ENCODE peak calls at places on chromosomes 6 and 20, in six cellular contexts. V, I, Q, K, J and L are unnamed samples.

GRCh38 chr6:105259912-105260889 is 80.4 kb upstream of the POPDC3 start:
- DNase-seq in V (no peak), I (no peak), Q (no peak), K (no peak), J (peak), L (no peak)

GRCh38 chr6:43845646-43846045 is 75.6 kb downstream of the VEGFA start:
- DNase-seq in V (no peak), I (no peak), Q (no peak), K (no peak), J (no peak), L (no peak)

GRCh38 chr20:9467995-9468394 is 46.4 kb upstream of the LAMP5 start:
- DNase-seq in V (no peak), I (no peak), Q (no peak), K (peak), J (no peak), L (no peak)

GRCh38 chr6:41167173-41167963 is 4.5 kb upstream of the TREM2 start:
- DNase-seq in V (no peak), I (no peak), Q (peak), K (no peak), J (peak), L (no peak)

GRCh38 chr6:109526905-109527628 is 44.0 kb upstream of the ZBTB24 start:
- DNase-seq in V (peak), I (peak), Q (no peak), K (peak), J (peak), L (peak)

GRCh38 chr6:29793796-29794195 is 33.8 kb upstream of the HLA-G start:
- DNase-seq in V (no peak), I (no peak), Q (no peak), K (no peak), J (no peak), L (no peak)

GRCh38 chr20:64119301-64119680 is 11.9 kb upstream of the NPBWR2 start:
- DNase-seq in V (no peak), I (no peak), Q (no peak), K (peak), J (no peak), L (no peak)

GRCh38 chr20:325043-325888 is at the start of gene SOX12:
- DNase-seq in V (peak), I (peak), Q (peak), K (peak), J (peak), L (peak)

GRCh38 chr6:3749991-3750323 is 1.6 kb downstream of the PXDC1 start:
- DNase-seq in V (peak), I (peak), Q (peak), K (no peak), J (peak), L (no peak)

GRCh38 chr6:90217621-90218496 is 78.8 kb downstream of the BACH2 start:
- DNase-seq in V (no peak), I (no peak), Q (no peak), K (no peak), J (no peak), L (no peak)

GRCh38 chr6:159700970-159701369 is 7.9 kb upstream of the SOD2 start:
- DNase-seq in V (no peak), I (no peak), Q (no peak), K (no peak), J (peak), L (no peak)

GRCh38 chr20:57837208-57838035 is 127.6 kb upstream of the PMEPA1 start:
- DNase-seq in V (peak), I (no peak), Q (peak), K (no peak), J (no peak), L (no peak)

GRCh38 chr20:56245761-56246160 is 2.8 kb upstream of the MC3R start:
- DNase-seq in V (no peak), I (no peak), Q (no peak), K (no peak), J (no peak), L (no peak)

GRCh38 chr20:35648836-35649235 is 15.9 kb downstream of the CPNE1 start:
- DNase-seq in V (no peak), I (no peak), Q (no peak), K (no peak), J (no peak), L (no peak)

GRCh38 chr20:12112089-12112474 is 194.4 kb downstream of the BTBD3 start:
- DNase-seq in V (no peak), I (no peak), Q (no peak), K (no peak), J (no peak), L (no peak)

GRCh38 chr6:33846226-33846625 is 42.4 kb upstream of the MLN start:
- DNase-seq in V (no peak), I (no peak), Q (no peak), K (no peak), J (no peak), L (no peak)

GRCh38 chr6:37612475-37612874 is 85.2 kb downstream of the MDGA1 start:
- DNase-seq in V (no peak), I (no peak), Q (no peak), K (no peak), J (peak), L (no peak)

GRCh38 chr6:133955136-133955576 is 2.1 kb downstream of the TBPL1 start:
- DNase-seq in V (no peak), I (no peak), Q (no peak), K (no peak), J (no peak), L (no peak)

GRCh38 chr20:50690979-50691584 is at the start of gene RIPOR3:
- DNase-seq in V (no peak), I (no peak), Q (no peak), K (peak), J (peak), L (no peak)

GRCh38 chr6:24517659-24518538 is 23.1 kb downstream of the ALDH5A1 start:
- DNase-seq in V (peak), I (no peak), Q (peak), K (no peak), J (no peak), L (no peak)

GRCh38 chr6:69617163-69617562 is 179.6 kb downstream of the LMBRD1 start:
- DNase-seq in V (no peak), I (no peak), Q (no peak), K (no peak), J (no peak), L (no peak)

GRCh38 chr20:916825-917224 is 691 bp upstream of the ANGPT4 start:
- DNase-seq in V (no peak), I (no peak), Q (no peak), K (no peak), J (no peak), L (no peak)

GRCh38 chr20:7147220-7147601 is 379.7 kb downstream of the BMP2 start:
- DNase-seq in V (no peak), I (no peak), Q (no peak), K (no peak), J (no peak), L (no peak)

GRCh38 chr6:36605560-36606391 is 11.6 kb downstream of the SRSF3 start:
- DNase-seq in V (no peak), I (no peak), Q (no peak), K (no peak), J (no peak), L (no peak)

GRCh38 chr20:46928580-46929132 is 34.0 kb downstream of the EYA2 start:
- DNase-seq in V (no peak), I (no peak), Q (no peak), K (no peak), J (no peak), L (no peak)

GRCh38 chr20:25543068-25543467 is 42.3 kb downstream of the NINL start:
- DNase-seq in V (no peak), I (no peak), Q (no peak), K (no peak), J (peak), L (no peak)

DNA sequence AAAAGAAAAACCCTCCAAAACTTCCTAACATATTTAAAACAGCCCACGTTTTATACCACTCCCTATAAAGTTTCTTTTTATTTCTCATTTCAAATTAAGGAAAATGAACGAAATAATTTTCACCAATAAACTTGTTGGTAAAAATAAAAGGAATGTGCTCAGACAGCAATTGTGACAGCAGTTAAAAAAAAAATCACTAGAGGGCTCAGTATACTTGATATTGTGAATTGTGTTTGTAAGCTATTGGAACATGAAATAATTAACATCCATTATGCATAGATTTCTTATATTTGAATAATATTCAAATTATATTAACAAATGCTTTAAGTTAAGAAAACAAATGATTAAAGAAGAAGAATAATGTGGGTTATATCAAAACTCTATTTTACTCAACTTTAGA is 105.5 kb downstream of the ASCC3 start:
- DNase-seq in V (no peak), I (no peak), Q (no peak), K (no peak), J (no peak), L (no peak)
- TF ChIP-seq CTCF in V (no peak), I (no peak), Q (peak), K (no peak), J (no peak), L (no peak)

DNA sequence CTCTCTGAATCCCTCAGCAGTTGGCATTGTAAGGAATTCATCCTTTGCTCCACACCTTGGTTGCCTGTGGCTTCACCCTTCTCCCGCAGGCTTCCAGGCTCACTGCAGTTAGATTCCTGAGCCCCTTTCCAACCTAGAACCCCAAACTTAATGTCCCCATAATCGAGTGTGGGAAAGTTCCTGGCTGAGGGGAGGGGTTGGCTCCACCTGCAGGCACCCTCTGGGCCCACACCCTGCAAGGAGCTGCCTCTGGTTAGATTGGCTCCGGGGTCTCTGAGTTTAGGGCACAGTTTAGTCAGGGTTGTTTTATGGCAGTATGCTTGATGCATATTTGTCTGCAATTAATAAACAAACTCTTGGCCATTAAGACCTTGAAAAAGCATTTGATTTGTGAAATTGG is 63.4 kb downstream of the MTHFD1L start:
- DNase-seq in V (peak), I (no peak), Q (peak), K (peak), J (no peak), L (no peak)
- TF ChIP-seq CTCF in V (peak), I (peak), Q (peak), K (no peak), J (peak), L (peak)

DNA sequence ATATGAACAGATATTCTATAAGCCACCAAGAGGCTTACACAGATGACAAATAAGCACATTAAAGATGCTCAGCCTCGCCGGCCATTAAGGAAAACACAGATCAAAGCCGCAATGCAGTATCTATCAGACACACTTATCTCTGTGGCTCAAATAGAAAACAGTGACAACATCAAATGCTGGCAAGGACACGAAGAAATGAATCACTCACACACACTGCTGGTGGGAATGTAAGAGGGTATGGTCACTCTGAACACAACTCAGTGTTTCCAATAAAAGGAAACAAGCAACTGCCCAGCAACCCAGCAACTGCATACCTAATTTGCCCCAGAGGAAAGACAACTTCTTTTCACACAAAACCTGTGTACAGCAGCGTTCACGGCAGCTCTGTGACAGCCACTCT is 155.9 kb downstream of the WDR27 start:
- DNase-seq in V (no peak), I (no peak), Q (no peak), K (no peak), J (peak), L (no peak)
- TF ChIP-seq CTCF in V (no peak), I (no peak), Q (no peak), K (no peak), J (no peak), L (no peak)

GRCh38 chr6:163352011-163352685 is 62.4 kb upstream of the QKI start:
- DNase-seq in V (no peak), I (no peak), Q (no peak), K (no peak), J (no peak), L (no peak)
- TF ChIP-seq CTCF in V (no peak), I (no peak), Q (no peak), K (no peak), J (no peak), L (no peak)

GRCh38 chr20:31718952-31719643 is 3.6 kb downstream of the BCL2L1 start:
- DNase-seq in V (no peak), I (peak), Q (no peak), K (no peak), J (no peak), L (no peak)

GRCh38 chr20:31716818-31717477 is 5.7 kb downstream of the BCL2L1 start:
- DNase-seq in V (no peak), I (no peak), Q (no peak), K (no peak), J (no peak), L (no peak)

GRCh38 chr20:31715766-31716165 is 6.9 kb downstream of the BCL2L1 start:
- DNase-seq in V (no peak), I (no peak), Q (no peak), K (no peak), J (no peak), L (no peak)

GRCh38 chr20:31716351-31716750 is 6.3 kb downstream of the BCL2L1 start:
- DNase-seq in V (no peak), I (no peak), Q (no peak), K (no peak), J (no peak), L (no peak)

DNA sequence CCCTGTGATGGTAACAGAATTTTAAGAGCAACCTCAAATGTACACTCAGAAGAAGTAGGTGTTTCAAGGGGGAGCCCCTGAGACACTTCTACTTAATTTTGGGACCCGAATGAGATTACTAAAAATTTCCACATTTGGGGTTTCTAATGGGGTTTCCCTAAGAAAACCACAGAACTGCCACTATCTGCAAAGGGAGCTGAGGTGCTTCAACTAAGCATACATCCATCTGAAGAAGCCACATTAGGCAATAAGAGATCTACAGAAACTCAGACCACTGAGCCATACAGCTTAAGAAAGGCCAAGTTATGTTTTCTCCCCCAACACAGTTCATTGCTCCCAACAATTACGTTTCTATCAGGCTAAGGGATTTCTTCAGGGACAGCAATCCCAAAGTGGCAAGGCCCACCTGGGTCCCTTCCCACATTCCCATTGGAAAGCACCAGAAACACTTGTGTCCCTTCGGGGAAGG is 5.2 kb downstream of the BCL2L1 start:
- DNase-seq in V (peak), I (no peak), Q (no peak), K (no peak), J (no peak), L (peak)
- TF ChIP-seq CTCF in V (no peak), I (no peak), Q (no peak), K (no peak), J (no peak), L (no peak)

GRCh38 chr20:48597521-48598302 is 230.1 kb downstream of the PREX1 start:
- DNase-seq in V (no peak), I (peak), Q (no peak), K (no peak), J (no peak), L (no peak)

GRCh38 chr20:48596499-48596898 is 231.3 kb downstream of the PREX1 start:
- DNase-seq in V (no peak), I (no peak), Q (no peak), K (no peak), J (no peak), L (no peak)

GRCh38 chr20:48594533-48594932 is 233.3 kb downstream of the PREX1 start:
- DNase-seq in V (no peak), I (no peak), Q (no peak), K (no peak), J (no peak), L (no peak)

GRCh38 chr20:48599106-48599747 is 228.6 kb downstream of the PREX1 start:
- DNase-seq in V (no peak), I (no peak), Q (no peak), K (no peak), J (no peak), L (no peak)

DNA sequence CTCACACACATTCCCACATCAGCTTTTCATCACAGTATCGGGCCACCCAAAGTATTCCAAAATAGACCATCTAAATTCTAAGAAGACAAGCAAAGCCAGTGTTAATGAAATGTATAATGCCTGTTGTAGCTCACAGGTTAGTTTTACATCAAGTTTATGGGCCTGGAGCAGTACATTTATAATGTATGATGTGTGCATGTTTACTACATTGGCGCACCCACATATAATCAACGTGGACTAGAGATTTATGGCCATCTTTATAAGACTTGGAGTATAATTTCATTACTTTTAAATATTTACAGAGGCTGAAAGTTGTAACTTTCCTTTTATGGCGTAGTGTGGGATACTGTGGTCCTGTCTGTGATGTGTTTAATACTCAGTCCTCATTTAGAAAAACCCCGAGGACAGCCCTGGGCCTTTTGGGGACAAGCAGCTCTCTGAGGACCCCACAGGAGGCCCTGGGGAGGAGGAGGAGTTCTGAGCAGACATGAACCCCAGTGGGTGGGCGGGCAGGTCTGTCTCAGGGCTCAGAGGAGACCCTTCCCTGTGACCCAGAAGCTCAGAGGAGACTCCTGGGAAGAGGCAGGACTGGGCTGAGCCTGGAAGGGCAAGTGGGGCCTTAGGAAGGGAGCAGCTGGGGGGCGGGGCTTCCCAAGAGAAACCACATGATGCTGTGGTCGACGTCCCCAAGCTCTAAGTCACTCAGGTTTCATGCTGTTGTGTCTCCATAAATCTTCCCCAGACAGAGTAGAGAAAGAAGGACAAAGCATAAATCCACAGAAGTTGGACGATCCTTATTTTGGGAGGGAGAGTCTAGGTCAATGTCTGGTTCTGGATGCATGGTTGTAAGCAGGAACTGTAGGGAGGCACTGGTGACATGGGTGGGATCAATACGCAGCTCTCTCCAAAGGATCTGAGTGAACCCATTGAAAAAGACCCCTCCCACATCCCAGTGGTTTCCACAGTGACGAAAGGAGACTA is 232.0 kb downstream of the PREX1 start:
- DNase-seq in V (no peak), I (peak), Q (no peak), K (no peak), J (no peak), L (no peak)
- TF ChIP-seq CTCF in V (no peak), I (no peak), Q (no peak), K (no peak), J (no peak), L (no peak)

GRCh38 chr6:156864557-156864956 is 87.4 kb downstream of the ARID1B start:
- DNase-seq in V (no peak), I (no peak), Q (no peak), K (no peak), J (peak), L (no peak)

GRCh38 chr6:156868385-156868784 is 91.2 kb downstream of the ARID1B start:
- DNase-seq in V (no peak), I (no peak), Q (no peak), K (no peak), J (no peak), L (no peak)

GRCh38 chr6:156865019-156865629 is 87.9 kb downstream of the ARID1B start:
- DNase-seq in V (no peak), I (no peak), Q (no peak), K (no peak), J (no peak), L (no peak)

GRCh38 chr6:156867121-156867520 is 89.9 kb downstream of the ARID1B start:
- DNase-seq in V (no peak), I (no peak), Q (no peak), K (no peak), J (no peak), L (no peak)

DNA sequence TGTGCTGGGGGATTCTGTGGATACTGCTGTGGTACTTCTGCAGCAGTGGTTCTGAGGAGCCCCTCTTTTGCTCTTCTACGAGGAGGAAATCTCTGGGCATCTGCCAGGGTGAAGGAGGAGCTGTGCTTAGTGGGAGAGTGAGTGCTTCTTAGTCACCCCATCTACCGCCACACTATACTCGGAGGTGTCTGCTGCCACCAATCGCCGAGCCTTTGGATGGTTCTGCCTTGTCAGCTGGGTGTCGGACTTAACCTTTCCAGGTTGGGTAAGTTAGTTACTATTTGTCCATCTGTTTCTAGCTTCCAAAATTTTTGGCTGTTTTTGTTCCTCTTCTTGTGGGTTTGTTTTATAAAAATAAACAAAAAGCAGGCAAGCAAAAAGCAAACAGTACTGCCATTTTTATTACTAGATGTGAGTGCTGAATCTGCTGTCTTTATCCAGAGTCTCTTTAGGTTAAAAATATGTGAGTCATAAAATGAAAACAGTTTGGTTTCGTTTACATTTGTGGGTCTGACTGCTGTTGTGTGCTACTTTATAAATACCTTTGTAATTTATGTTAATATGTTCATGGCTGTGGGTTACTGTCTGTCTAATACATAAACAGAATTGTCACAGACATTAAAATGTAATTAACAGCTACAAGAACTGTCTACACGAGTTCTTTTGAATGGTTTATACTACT is 89.1 kb downstream of the ARID1B start:
- DNase-seq in V (no peak), I (peak), Q (no peak), K (no peak), J (peak), L (no peak)
- TF ChIP-seq CTCF in V (no peak), I (no peak), Q (no peak), K (no peak), J (no peak), L (no peak)